ENCODE peak calls at places on chromosomes 13 and 19, in seven cellular contexts. J is aorta, U is RWPE2, P is endothelial cell of umbilical vein, I is heart right ventricle, L is colonic mucosa, W is AG04450. T is an unnamed sample.

GRCh38 chr19:12000152-12000981 is 35.1 kb downstream of the ZNF433 start:
- DNase-seq in J (no peak), U (no peak), P (no peak), I (no peak), L (no peak), W (no peak), T (no peak)

GRCh38 chr19:12194827-12195500 is 32.1 kb downstream of the ZNF136 start:
- DNase-seq in J (peak), U (peak), P (peak), I (peak), L (peak), W (peak), T (peak)

GRCh38 chr13:49530452-49530851 is 34.7 kb downstream of the PHF11 start:
- DNase-seq in J (no peak), U (no peak), P (no peak), I (no peak), L (no peak), W (no peak), T (no peak)

GRCh38 chr13:32426981-32427851 is 714 bp downstream of the N4BP2L1 start:
- DNase-seq in J (peak), U (no peak), P (peak), I (peak), L (peak), W (no peak), T (peak)

GRCh38 chr19:14061751-14062557 is at the start of gene PALM3:
- DNase-seq in J (no peak), U (no peak), P (no peak), I (no peak), L (no peak), W (no peak), T (no peak)

GRCh38 chr13:101499406-101499805 is 46.9 kb downstream of the ITGBL1 start:
- DNase-seq in J (no peak), U (no peak), P (no peak), I (no peak), L (no peak), W (no peak), T (no peak)

GRCh38 chr13:20109037-20109436 is 51.8 kb downstream of the GJA3 start:
- DNase-seq in J (no peak), U (no peak), P (no peak), I (no peak), L (no peak), W (no peak), T (no peak)

GRCh38 chr13:19633340-19634128 is at the start of gene MPHOSPH8:
- DNase-seq in J (peak), U (peak), P (peak), I (peak), L (peak), W (peak), T (peak)

GRCh38 chr13:28684257-28684656 is 25.3 kb downstream of the POMP start:
- DNase-seq in J (no peak), U (peak), P (no peak), I (no peak), L (peak), W (no peak), T (no peak)

GRCh38 chr19:4414144-4414799 is 11.8 kb downstream of the CHAF1A start:
- DNase-seq in J (no peak), U (no peak), P (no peak), I (no peak), L (no peak), W (no peak), T (no peak)

GRCh38 chr13:69601661-69602060 is 506.0 kb upstream of the ATXN8OS start:
- DNase-seq in J (no peak), U (no peak), P (no peak), I (no peak), L (no peak), W (no peak), T (no peak)

GRCh38 chr19:52603558-52604207 is 33.6 kb downstream of the ZNF701 start:
- DNase-seq in J (no peak), U (no peak), P (no peak), I (no peak), L (no peak), W (no peak), T (no peak)

GRCh38 chr13:106318941-106319411 is 216.5 kb downstream of the EFNB2 start:
- DNase-seq in J (no peak), U (peak), P (peak), I (no peak), L (no peak), W (peak), T (no peak)

GRCh38 chr13:79662882-79663281 is 181.9 kb downstream of the NDFIP2 start:
- DNase-seq in J (no peak), U (no peak), P (peak), I (no peak), L (peak), W (no peak), T (no peak)

GRCh38 chr19:53019684-53020083 is 6.0 kb downstream of the ERVV-1 start:
- DNase-seq in J (no peak), U (no peak), P (no peak), I (no peak), L (peak), W (no peak), T (no peak)

GRCh38 chr19:11227201-11227886 is 12.1 kb upstream of the ANGPTL8 start:
- DNase-seq in J (no peak), U (no peak), P (peak), I (no peak), L (peak), W (no peak), T (no peak)

GRCh38 chr13:113877149-113877990 is 13.5 kb upstream of the GAS6 start:
- DNase-seq in J (no peak), U (no peak), P (no peak), I (no peak), L (no peak), W (no peak), T (no peak)

GRCh38 chr13:51589793-51590192 is 5.5 kb downstream of the WDFY2 start:
- DNase-seq in J (no peak), U (no peak), P (peak), I (no peak), L (no peak), W (no peak), T (no peak)
- H3K4me3 ChIP-seq in J (no peak), U (no peak), P (no peak), I (no peak), L (no peak), W (no peak), T (no peak)

GRCh38 chr13:98960331-98961203 is 17.3 kb downstream of the DOCK9 start:
- DNase-seq in J (no peak), U (no peak), P (peak), I (no peak), L (no peak), W (no peak), T (no peak)

GRCh38 chr13:98959299-98959698 is 18.6 kb downstream of the DOCK9 start:
- DNase-seq in J (no peak), U (no peak), P (no peak), I (no peak), L (peak), W (no peak), T (no peak)

GRCh38 chr13:98957731-98958442 is 20.0 kb downstream of the DOCK9 start:
- DNase-seq in J (no peak), U (no peak), P (no peak), I (no peak), L (no peak), W (no peak), T (no peak)

GRCh38 chr13:98959775-98960325 is 18.0 kb downstream of the DOCK9 start:
- DNase-seq in J (no peak), U (no peak), P (no peak), I (no peak), L (no peak), W (no peak), T (no peak)

DNA sequence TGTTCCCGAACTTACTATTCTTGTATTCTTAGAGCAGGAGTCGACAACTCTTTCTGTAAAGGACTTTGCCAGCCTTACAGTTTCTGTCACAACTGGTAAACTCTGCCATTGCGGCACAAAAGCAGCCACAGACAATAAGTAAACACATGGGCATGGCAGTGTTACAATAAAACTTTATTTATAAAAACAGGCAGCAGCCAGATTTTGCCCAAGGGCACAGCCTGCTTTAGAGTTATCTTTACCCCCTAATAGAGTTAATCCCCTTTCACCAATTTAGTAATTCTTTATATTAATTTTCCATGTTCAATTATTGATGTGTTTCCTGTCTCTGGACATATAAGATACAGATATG is 19.4 kb downstream of the DOCK9 start:
- DNase-seq in J (no peak), U (no peak), P (no peak), I (no peak), L (no peak), W (no peak), T (no peak)
- H3K4me3 ChIP-seq in J (no peak), U (no peak), P (no peak), I (no peak), L (no peak), W (no peak), T (no peak)

DNA sequence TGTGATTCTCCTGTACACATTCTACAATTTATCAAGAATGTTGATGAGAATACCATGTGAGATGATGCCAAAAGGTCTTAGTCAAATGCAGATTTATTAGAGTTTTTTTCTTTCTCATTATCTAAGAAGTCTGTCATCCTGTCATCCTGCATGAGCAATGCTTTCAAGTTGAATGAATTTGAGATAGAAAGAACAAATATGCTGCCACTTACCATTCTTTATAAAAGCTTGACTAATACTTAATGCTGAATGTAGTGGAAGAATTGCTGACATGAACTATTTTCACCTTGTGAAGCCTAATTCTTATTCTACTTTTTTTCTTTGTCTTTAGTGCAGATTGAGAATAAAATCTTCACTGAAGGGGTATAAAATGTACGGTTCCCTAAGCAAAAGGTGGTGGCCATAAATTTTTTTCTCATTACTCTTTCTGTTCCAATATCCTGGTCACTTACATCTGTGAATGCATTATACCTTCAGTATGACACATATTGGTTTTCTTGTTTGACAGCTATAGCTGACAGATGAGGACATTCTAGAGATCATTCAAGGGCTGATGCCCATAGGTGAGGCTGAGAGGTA is 1434.7 kb downstream of the SLITRK1 start:
- DNase-seq in J (no peak), U (no peak), P (no peak), I (no peak), L (no peak), W (no peak), T (no peak)
- H3K4me3 ChIP-seq in J (no peak), U (no peak), P (no peak), I (no peak), L (no peak), W (no peak), T (no peak)

GRCh38 chr19:41997851-41998229 is 3.8 kb upstream of the ATP1A3 start:
- DNase-seq in J (no peak), U (no peak), P (no peak), I (no peak), L (no peak), W (no peak), T (no peak)

GRCh38 chr19:41997121-41997850 is 3.3 kb upstream of the ATP1A3 start:
- DNase-seq in J (peak), U (no peak), P (no peak), I (peak), L (peak), W (no peak), T (no peak)

GRCh38 chr19:41999071-41999877 is 5.2 kb upstream of the ATP1A3 start:
- DNase-seq in J (no peak), U (no peak), P (no peak), I (no peak), L (no peak), W (no peak), T (no peak)

GRCh38 chr19:41999878-42000208 is 5.8 kb upstream of the ATP1A3 start:
- DNase-seq in J (no peak), U (no peak), P (no peak), I (no peak), L (no peak), W (no peak), T (no peak)

DNA sequence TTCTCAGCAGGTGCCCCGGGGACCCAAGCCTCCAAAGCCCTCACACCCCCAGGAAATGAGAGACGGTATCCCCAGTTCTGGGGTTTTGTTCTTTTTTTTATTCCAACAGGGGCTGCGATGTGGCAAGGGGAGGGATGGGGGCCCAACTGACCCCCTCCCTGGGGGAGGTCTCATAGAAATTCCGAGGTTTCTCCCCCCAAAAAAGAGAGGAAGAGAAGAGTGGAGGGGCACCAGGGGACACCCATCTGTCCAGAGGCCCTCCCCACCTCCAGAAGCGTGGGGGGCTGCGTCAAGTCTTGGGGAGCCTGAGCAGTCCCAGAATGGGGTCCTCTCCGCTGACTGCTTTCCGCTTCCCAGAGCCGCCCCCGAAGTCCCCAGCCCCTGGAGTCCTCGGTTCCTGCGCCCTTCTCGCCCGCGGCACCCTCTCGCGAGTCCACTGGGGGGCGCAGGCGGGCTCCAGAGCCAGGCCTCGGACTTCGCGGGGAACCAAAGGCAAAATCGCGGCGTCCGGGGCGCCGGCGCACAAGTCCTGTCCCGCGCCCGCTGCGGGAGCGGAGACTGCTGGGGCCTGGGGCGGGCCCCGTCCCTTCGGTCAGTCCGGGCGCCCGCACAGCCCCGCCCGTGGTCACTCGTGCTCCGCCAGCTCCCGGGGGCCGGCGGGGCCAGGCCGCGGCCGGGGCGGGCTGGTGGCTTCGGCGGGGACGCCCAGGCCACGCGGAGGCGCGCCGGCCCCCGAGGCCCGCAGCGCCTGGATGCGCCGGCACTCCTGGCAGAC is 4.4 kb upstream of the ATP1A3 start:
- DNase-seq in J (no peak), U (no peak), P (no peak), I (no peak), L (no peak), W (no peak), T (no peak)
- H3K4me3 ChIP-seq in J (no peak), U (no peak), P (no peak), I (no peak), L (no peak), W (no peak), T (no peak)

DNA sequence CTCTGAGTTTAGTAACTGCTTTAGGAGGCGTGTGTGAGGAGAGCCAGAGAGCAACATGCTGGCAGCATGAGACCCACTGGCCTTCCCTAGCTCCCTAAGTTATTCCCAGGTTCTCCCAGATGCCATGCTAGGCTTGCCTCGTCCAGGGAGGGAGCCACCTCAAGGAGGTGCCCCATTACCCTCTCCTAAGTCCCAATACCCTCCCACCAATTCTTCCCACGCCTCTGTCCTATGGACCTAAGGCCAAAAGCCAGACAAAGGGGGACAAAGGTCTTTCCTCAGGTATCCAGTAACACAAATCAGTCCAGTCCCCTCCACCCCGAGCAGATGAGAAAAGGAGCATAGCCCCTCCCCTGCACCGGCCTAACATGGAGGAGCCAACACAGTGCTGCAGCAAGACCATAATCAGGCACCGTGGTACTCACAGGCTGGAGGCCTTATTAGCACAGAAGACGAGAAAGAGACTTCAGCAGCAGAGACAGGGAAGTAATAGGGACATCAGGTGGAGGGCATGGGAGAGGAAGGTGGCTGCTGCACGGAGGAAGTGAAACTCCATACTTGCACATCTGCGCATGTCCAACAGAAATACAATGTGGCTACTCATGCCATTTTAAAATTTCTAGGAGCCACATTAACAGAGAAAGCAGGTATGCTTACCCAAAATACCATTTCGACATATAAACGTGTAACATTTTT is 46.3 kb downstream of the BRD4 start:
- DNase-seq in J (peak), U (no peak), P (no peak), I (no peak), L (no peak), W (no peak), T (no peak)
- H3K4me3 ChIP-seq in J (no peak), U (no peak), P (no peak), I (no peak), L (no peak), W (no peak), T (no peak)

DNA sequence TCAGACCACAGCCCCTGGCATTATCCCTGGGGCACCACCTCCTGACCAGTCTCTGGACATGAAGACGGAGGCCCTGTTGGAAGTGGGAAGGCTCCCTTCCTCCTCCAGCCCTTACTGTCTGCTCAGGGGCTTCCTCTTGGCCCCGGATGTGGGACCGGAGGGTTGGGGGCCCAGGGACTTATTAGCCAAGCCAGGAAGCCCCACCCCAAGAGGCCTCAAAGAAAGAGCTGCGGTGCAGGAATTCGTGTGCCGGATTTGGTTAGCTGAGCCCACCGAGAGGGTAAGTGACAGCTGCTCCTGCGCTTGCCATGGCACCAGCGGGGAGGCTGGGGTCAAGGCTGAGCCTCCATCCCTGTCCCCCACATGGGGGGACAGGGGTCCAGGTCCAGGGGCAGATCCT is at the start of gene RETN:
- DNase-seq in J (no peak), U (no peak), P (no peak), I (no peak), L (no peak), W (no peak), T (no peak)
- H3K4me3 ChIP-seq in J (no peak), U (no peak), P (no peak), I (no peak), L (no peak), W (no peak), T (no peak)

DNA sequence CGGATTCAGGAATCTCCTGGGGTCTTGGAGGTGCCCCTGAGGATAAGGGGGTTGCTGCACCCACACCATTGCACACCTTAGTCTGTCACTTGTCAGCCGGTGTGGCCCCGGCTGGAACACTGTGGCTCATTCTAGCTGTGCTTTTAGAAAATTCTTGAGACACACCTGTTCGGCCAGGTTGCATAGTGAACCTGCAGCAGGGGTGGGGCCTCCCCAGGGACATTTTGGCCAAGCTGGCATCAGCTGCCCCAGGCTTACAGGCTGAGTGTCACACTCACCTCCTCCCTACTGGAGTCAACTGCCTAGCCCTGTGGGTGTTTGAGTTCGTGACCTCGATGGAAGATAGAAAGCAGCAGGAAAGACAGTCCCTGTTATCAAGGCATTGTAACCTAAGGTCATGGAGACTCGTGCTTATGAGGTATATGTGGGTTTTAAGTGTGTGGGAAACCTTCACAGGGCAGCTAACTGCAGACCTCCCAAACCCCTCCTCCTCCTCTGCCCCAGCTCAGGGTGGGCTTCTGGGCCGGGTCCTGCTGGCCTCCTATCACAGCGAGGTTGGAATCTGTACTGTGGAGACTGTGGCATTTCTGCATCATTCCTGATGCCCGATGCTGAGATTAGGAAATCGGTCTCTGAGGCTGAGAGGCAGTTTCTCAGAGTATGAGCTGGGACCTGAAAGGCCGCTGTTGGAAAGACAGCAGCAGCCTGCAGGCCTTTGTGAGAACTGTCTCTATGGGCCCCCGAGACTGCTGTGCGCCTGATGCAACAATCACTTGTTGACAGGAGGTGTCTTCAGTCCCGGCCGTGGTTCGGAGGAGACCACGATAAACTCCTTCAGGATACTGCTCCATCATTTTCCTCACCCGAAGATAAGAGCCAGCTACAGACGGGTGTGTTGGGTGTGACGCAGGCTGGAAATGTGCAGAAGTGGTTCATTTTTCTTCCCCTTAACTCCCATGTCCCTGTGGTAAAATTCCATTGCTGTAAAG is 72.2 kb downstream of the ATP11A start:
- DNase-seq in J (no peak), U (no peak), P (no peak), I (no peak), L (no peak), W (no peak), T (no peak)
- H3K4me3 ChIP-seq in J (no peak), U (no peak), P (no peak), I (no peak), L (no peak), W (no peak), T (no peak)